ENCODE peak calls at places on chromosomes 16 and 17, in five cellular contexts. K is NCI-H1048; C is ELF-1; B is SW 1271; N is activated CD8-positive, alpha-beta memory T cell treated with anti-CD3 and anti-CD28 coated beads for 48 hours. R is an unnamed sample.

GRCh38 chr17:78132086-78132676 is 1.6 kb downstream of the TMC8 start:
- DNase-seq in C (peak; percentile 57), N (peak; percentile 63), K (no peak), B (no peak), R (peak; percentile 51)

GRCh38 chr17:50212121-50212843 is 10.9 kb upstream of the COL1A1 start:
- DNase-seq in N (no peak), B (no peak), K (no peak), C (peak; percentile 51), R (no peak)

GRCh38 chr16:35431829-35432663 is 1972.6 kb downstream of the TP53TG3F start:
- DNase-seq in K (no peak), B (no peak), N (peak; percentile 3), C (peak; percentile 16), R (peak; percentile 15)

GRCh38 chr16:87196229-87196628 is 121.0 kb downstream of the C16orf95 start:
- DNase-seq in B (no peak), K (no peak), N (no peak), C (no peak), R (no peak)

GRCh38 chr17:16568541-16569357 is at the start of gene ZNF287:
- DNase-seq in K (peak; percentile 64), N (peak; percentile 75), B (peak; percentile 73), C (peak; percentile 93), R (peak; percentile 94)

GRCh38 chr16:15990902-15991301 is 41.5 kb downstream of the ABCC1 start:
- DNase-seq in N (no peak), C (no peak), B (no peak), K (no peak), R (no peak)

GRCh38 chr17:31339906-31340661 is 18.7 kb upstream of the EVI2A start:
- DNase-seq in B (no peak), C (no peak), K (no peak), N (no peak), R (no peak)

GRCh38 chr17:80415626-80416042 is 667 bp downstream of the ENDOV start:
- DNase-seq in K (no peak), N (no peak), B (no peak), C (no peak), R (no peak)

GRCh38 chr16:6629110-6629509 is 703.5 kb upstream of the RBFOX1 start:
- DNase-seq in N (no peak), K (no peak), B (no peak), C (no peak), R (no peak)

GRCh38 chr17:8173056-8173870 is 2.9 kb downstream of the TMEM107 start:
- DNase-seq in N (no peak), C (peak; percentile 93), K (peak; percentile 87), B (peak; percentile 86), R (peak; percentile 94)

GRCh38 chr17:42101513-42102292 is 3.4 kb upstream of the ZNF385C start:
- DNase-seq in K (peak; percentile 35), C (peak; percentile 90), N (peak; percentile 50), B (no peak), R (peak; percentile 77)

GRCh38 chr16:2475413-2476344 is 752 bp downstream of the TBC1D24 start:
- DNase-seq in K (no peak), C (peak; percentile 27), N (no peak), B (no peak), R (peak; percentile 59)

GRCh38 chr16:14364386-14365199 is 265.5 kb downstream of the PARN start:
- DNase-seq in B (no peak), N (no peak), C (peak; percentile 19), K (no peak), R (no peak)

GRCh38 chr16:87286839-87287626 is 30.2 kb downstream of the C16orf95 start:
- DNase-seq in B (no peak), N (no peak), C (no peak), K (no peak), R (no peak)

GRCh38 chr17:51238253-51238887 is 21.5 kb downstream of the MBTD1 start:
- DNase-seq in N (no peak), B (no peak), C (no peak), K (no peak), R (no peak)

GRCh38 chr16:88556294-88556988 is 13.8 kb upstream of the ZC3H18 start:
- DNase-seq in K (no peak), B (no peak), C (no peak), N (no peak), R (no peak)

GRCh38 chr17:57463103-57463885 is 207.0 kb downstream of the MSI2 start:
- DNase-seq in N (peak; percentile 69), C (no peak), B (no peak), K (no peak), R (no peak)

GRCh38 chr17:47604268-47604927 is 45.3 kb upstream of the KPNB1 start:
- DNase-seq in B (no peak), N (no peak), C (no peak), K (no peak), R (peak; percentile 27)

GRCh38 chr17:63431618-63431938 is 14.5 kb downstream of the CYB561 start:
- DNase-seq in B (no peak), N (no peak), C (no peak), K (no peak), R (no peak)

GRCh38 chr17:29369831-29370735 is 20.1 kb upstream of the TAOK1 start:
- DNase-seq in K (no peak), B (peak; percentile 47), C (peak; percentile 87), N (no peak), R (peak; percentile 31)

GRCh38 chr16:15777533-15778203 is 79.2 kb downstream of the MYH11 start:
- DNase-seq in N (no peak), K (no peak), C (peak; percentile 81), B (no peak), R (peak; percentile 28)

GRCh38 chr17:1391577-1391976 is 8.4 kb downstream of the YWHAE start:
- DNase-seq in B (no peak), K (no peak), N (no peak), C (no peak), R (no peak)

GRCh38 chr17:72683506-72684404 is 408.7 kb downstream of the SLC39A11 start:
- DNase-seq in K (no peak), C (peak; percentile 91), B (no peak), N (no peak), R (peak; percentile 38)

GRCh38 chr17:80443916-80444708 is 29.1 kb downstream of the ENDOV start:
- DNase-seq in B (no peak), N (no peak), K (no peak), C (no peak), R (no peak)

GRCh38 chr17:77580531-77580930 is 378.0 kb upstream of the TNRC6C start:
- DNase-seq in K (no peak), B (no peak), N (no peak), C (no peak), R (no peak)

GRCh38 chr17:75927286-75927922 is 13.4 kb downstream of the FBF1 start:
- DNase-seq in N (no peak), K (no peak), B (no peak), C (peak; percentile 50), R (no peak)

GRCh38 chr17:42436401-42436800 is 13.3 kb upstream of the CAVIN1 start:
- DNase-seq in K (no peak), B (no peak), N (no peak), C (no peak), R (peak; percentile 51)

GRCh38 chr16:52552643-52553042 is 5.7 kb upstream of the TOX3 start:
- DNase-seq in B (no peak), N (no peak), K (no peak), C (no peak), R (no peak)

GRCh38 chr17:46738544-46738943 is 79.9 kb downstream of the WNT3 start:
- DNase-seq in N (no peak), K (no peak), C (no peak), B (no peak), R (no peak)

GRCh38 chr16:23377071-23377931 is 75.2 kb downstream of the SCNN1B start:
- DNase-seq in N (no peak), K (no peak), C (no peak), B (no peak), R (no peak)

GRCh38 chr16:8958344-8958808 is 5.3 kb downstream of the USP7 start:
- DNase-seq in K (no peak), C (peak; percentile 45), B (no peak), N (no peak), R (no peak)

GRCh38 chr17:16652847-16653366 is 743 bp downstream of the ZNF624 start:
- DNase-seq in N (no peak), K (no peak), C (no peak), B (no peak), R (no peak)

GRCh38 chr17:79923974-79924638 is 84.9 kb upstream of the CBX4 start:
- DNase-seq in C (peak; percentile 82), B (no peak), K (no peak), N (no peak), R (no peak)

GRCh38 chr16:70770968-70771552 is 29.9 kb downstream of the VAC14 start:
- DNase-seq in C (peak; percentile 84), K (no peak), N (peak; percentile 23), B (no peak), R (peak; percentile 57)

GRCh38 chr17:4953461-4953961 is 2.6 kb downstream of the ENO3 start:
- DNase-seq in N (no peak), B (no peak), C (no peak), K (no peak), R (no peak)

GRCh38 chr17:8140058-8140412 is 12.2 kb downstream of the PER1 start:
- DNase-seq in K (no peak), B (no peak), N (no peak), C (no peak), R (peak; percentile 27)